ENCODE peak calls at places on chromosomes 16 and 17, in nine cellular contexts. One of them, this sample, is unnamed.
A peak's percentile ranks its signal among the peaks of the same experiment; 100 is the strongest.

GRCh38 chr17:47305302-47305923 is 18.3 kb upstream of the EFCAB13 start:
- DNase-seq in AG10803: peak; percentile 98
- DNase-seq in glutamatergic neuron: no peak
- DNase-seq in D721Med: no peak
- DNase-seq in mucosa of gallbladder: no peak
- DNase-seq in DMS153: no peak
- DNase-seq in germinal center: no peak
- DNase-seq in fibroblast of villous mesenchyme: peak; percentile 86
- DNase-seq in M059J: peak; percentile 97
- DNase-seq in this sample: no peak

GRCh38 chr17:78966906-78967600 is 12.7 kb downstream of the LGALS3BP start:
- DNase-seq in D721Med: no peak
- DNase-seq in M059J: no peak
- DNase-seq in AG10803: no peak
- DNase-seq in germinal center: no peak
- DNase-seq in glutamatergic neuron: no peak
- DNase-seq in fibroblast of villous mesenchyme: no peak
- DNase-seq in DMS153: no peak
- DNase-seq in mucosa of gallbladder: no peak
- DNase-seq in this sample: no peak

GRCh38 chr16:87350031-87350430 is 32.8 kb upstream of the C16orf95 start:
- DNase-seq in fibroblast of villous mesenchyme: no peak
- DNase-seq in germinal center: no peak
- DNase-seq in D721Med: no peak
- DNase-seq in AG10803: no peak
- DNase-seq in DMS153: no peak
- DNase-seq in M059J: no peak
- DNase-seq in mucosa of gallbladder: no peak
- DNase-seq in glutamatergic neuron: no peak
- DNase-seq in this sample: no peak

GRCh38 chr16:31273676-31274075 is 13.9 kb downstream of the ITGAM start:
- DNase-seq in germinal center: no peak
- DNase-seq in glutamatergic neuron: no peak
- DNase-seq in M059J: no peak
- DNase-seq in fibroblast of villous mesenchyme: no peak
- DNase-seq in DMS153: no peak
- DNase-seq in D721Med: no peak
- DNase-seq in mucosa of gallbladder: no peak
- DNase-seq in AG10803: peak; percentile 46
- DNase-seq in this sample: no peak

GRCh38 chr17:74094651-74095050 is 108.8 kb upstream of the RPL38 start:
- DNase-seq in D721Med: no peak
- DNase-seq in DMS153: no peak
- DNase-seq in M059J: no peak
- DNase-seq in glutamatergic neuron: no peak
- DNase-seq in mucosa of gallbladder: no peak
- DNase-seq in AG10803: no peak
- DNase-seq in fibroblast of villous mesenchyme: no peak
- DNase-seq in germinal center: no peak
- DNase-seq in this sample: no peak

GRCh38 chr17:33142703-33143299 is 150.3 kb downstream of the ASIC2 start:
- DNase-seq in mucosa of gallbladder: peak; percentile 29
- DNase-seq in fibroblast of villous mesenchyme: peak; percentile 31
- DNase-seq in germinal center: no peak
- DNase-seq in M059J: peak; percentile 21
- DNase-seq in glutamatergic neuron: no peak
- DNase-seq in D721Med: no peak
- DNase-seq in DMS153: no peak
- DNase-seq in AG10803: peak; percentile 6
- DNase-seq in this sample: no peak

GRCh38 chr17:74186498-74186897 is 17.0 kb upstream of the RPL38 start:
- DNase-seq in mucosa of gallbladder: no peak
- DNase-seq in AG10803: no peak
- DNase-seq in glutamatergic neuron: no peak
- DNase-seq in fibroblast of villous mesenchyme: no peak
- DNase-seq in D721Med: no peak
- DNase-seq in DMS153: no peak
- DNase-seq in M059J: no peak
- DNase-seq in germinal center: no peak
- DNase-seq in this sample: no peak

GRCh38 chr16:87608400-87608985 is 6.2 kb downstream of the JPH3 start:
- DNase-seq in fibroblast of villous mesenchyme: peak; percentile 60
- DNase-seq in AG10803: peak; percentile 45
- DNase-seq in glutamatergic neuron: no peak
- DNase-seq in mucosa of gallbladder: peak; percentile 57
- DNase-seq in D721Med: no peak
- DNase-seq in M059J: peak; percentile 62
- DNase-seq in germinal center: no peak
- DNase-seq in DMS153: no peak
- DNase-seq in this sample: no peak

GRCh38 chr16:13377143-13377542 is 475.7 kb downstream of the SHISA9 start:
- DNase-seq in glutamatergic neuron: no peak
- DNase-seq in AG10803: no peak
- DNase-seq in DMS153: no peak
- DNase-seq in mucosa of gallbladder: no peak
- DNase-seq in germinal center: no peak
- DNase-seq in fibroblast of villous mesenchyme: no peak
- DNase-seq in D721Med: no peak
- DNase-seq in M059J: no peak
- DNase-seq in this sample: no peak

GRCh38 chr16:66474750-66475199 is 47.7 kb downstream of the BEAN1 start:
- DNase-seq in mucosa of gallbladder: no peak
- DNase-seq in M059J: peak; percentile 39
- DNase-seq in DMS153: peak; percentile 94
- DNase-seq in fibroblast of villous mesenchyme: no peak
- DNase-seq in D721Med: no peak
- DNase-seq in glutamatergic neuron: no peak
- DNase-seq in AG10803: no peak
- DNase-seq in germinal center: peak; percentile 49
- DNase-seq in this sample: no peak

GRCh38 chr17:4003501-4004421 is 39.5 kb upstream of the ATP2A3 start:
- DNase-seq in glutamatergic neuron: no peak
- DNase-seq in M059J: peak; percentile 12
- DNase-seq in germinal center: no peak
- DNase-seq in DMS153: no peak
- DNase-seq in D721Med: no peak
- DNase-seq in AG10803: no peak
- DNase-seq in fibroblast of villous mesenchyme: no peak
- DNase-seq in mucosa of gallbladder: peak; percentile 86
- DNase-seq in this sample: no peak

GRCh38 chr16:55643161-55643970 is 12.4 kb upstream of the SLC6A2 start:
- DNase-seq in M059J: peak; percentile 25
- DNase-seq in DMS153: no peak
- DNase-seq in fibroblast of villous mesenchyme: peak; percentile 33
- DNase-seq in germinal center: no peak
- DNase-seq in AG10803: no peak
- DNase-seq in D721Med: no peak
- DNase-seq in glutamatergic neuron: no peak
- DNase-seq in mucosa of gallbladder: no peak
- DNase-seq in this sample: no peak

GRCh38 chr17:61218438-61218837 is 181.2 kb upstream of the TBX2 start:
- DNase-seq in germinal center: no peak
- DNase-seq in M059J: peak; percentile 67
- DNase-seq in AG10803: peak; percentile 69
- DNase-seq in mucosa of gallbladder: no peak
- DNase-seq in glutamatergic neuron: no peak
- DNase-seq in DMS153: no peak
- DNase-seq in D721Med: no peak
- DNase-seq in fibroblast of villous mesenchyme: peak; percentile 87
- DNase-seq in this sample: no peak

GRCh38 chr17:2253768-2254406 is 49.7 kb downstream of the SMG6 start:
- DNase-seq in DMS153: no peak
- DNase-seq in AG10803: no peak
- DNase-seq in glutamatergic neuron: no peak
- DNase-seq in fibroblast of villous mesenchyme: no peak
- DNase-seq in germinal center: no peak
- DNase-seq in D721Med: no peak
- DNase-seq in M059J: no peak
- DNase-seq in mucosa of gallbladder: no peak
- DNase-seq in this sample: no peak

GRCh38 chr17:36849871-36850348 is 87.4 kb upstream of the LHX1 start:
- DNase-seq in germinal center: no peak
- DNase-seq in DMS153: no peak
- DNase-seq in glutamatergic neuron: no peak
- DNase-seq in M059J: peak; percentile 92
- DNase-seq in D721Med: no peak
- DNase-seq in mucosa of gallbladder: no peak
- DNase-seq in fibroblast of villous mesenchyme: peak; percentile 66
- DNase-seq in AG10803: peak; percentile 52
- DNase-seq in this sample: no peak

GRCh38 chr17:51435641-51436091 is 175.3 kb downstream of the UTP18 start:
- DNase-seq in D721Med: no peak
- DNase-seq in AG10803: peak; percentile 3
- DNase-seq in DMS153: peak; percentile 80
- DNase-seq in fibroblast of villous mesenchyme: no peak
- DNase-seq in mucosa of gallbladder: peak; percentile 86
- DNase-seq in M059J: peak; percentile 28
- DNase-seq in germinal center: peak; percentile 37
- DNase-seq in glutamatergic neuron: peak; percentile 82
- DNase-seq in this sample: peak; percentile 86

GRCh38 chr16:52090080-52090479 is 456.9 kb downstream of the TOX3 start:
- DNase-seq in M059J: peak; percentile 73
- DNase-seq in AG10803: peak; percentile 39
- DNase-seq in glutamatergic neuron: no peak
- DNase-seq in D721Med: no peak
- DNase-seq in mucosa of gallbladder: no peak
- DNase-seq in germinal center: no peak
- DNase-seq in fibroblast of villous mesenchyme: no peak
- DNase-seq in DMS153: no peak
- DNase-seq in this sample: no peak

GRCh38 chr16:25118851-25119584 is 7.5 kb downstream of the LCMT1 start:
- DNase-seq in germinal center: no peak
- DNase-seq in glutamatergic neuron: no peak
- DNase-seq in DMS153: no peak
- DNase-seq in mucosa of gallbladder: no peak
- DNase-seq in M059J: no peak
- DNase-seq in D721Med: no peak
- DNase-seq in fibroblast of villous mesenchyme: no peak
- DNase-seq in AG10803: no peak
- DNase-seq in this sample: no peak

GRCh38 chr17:68600123-68600880 is 865 bp downstream of the FAM20A start:
- DNase-seq in germinal center: peak; percentile 14
- DNase-seq in mucosa of gallbladder: no peak
- DNase-seq in AG10803: no peak
- DNase-seq in glutamatergic neuron: peak; percentile 62
- DNase-seq in M059J: no peak
- DNase-seq in fibroblast of villous mesenchyme: no peak
- DNase-seq in DMS153: no peak
- DNase-seq in D721Med: no peak
- DNase-seq in this sample: peak; percentile 72

GRCh38 chr17:27466748-27467375 is 10.6 kb downstream of the KSR1 start:
- DNase-seq in DMS153: no peak
- DNase-seq in glutamatergic neuron: no peak
- DNase-seq in fibroblast of villous mesenchyme: no peak
- DNase-seq in M059J: no peak
- DNase-seq in AG10803: no peak
- DNase-seq in D721Med: no peak
- DNase-seq in germinal center: no peak
- DNase-seq in mucosa of gallbladder: no peak
- DNase-seq in this sample: no peak

GRCh38 chr17:8337802-8338744 is 1.6 kb upstream of the ODF4 start:
- DNase-seq in mucosa of gallbladder: no peak
- DNase-seq in M059J: no peak
- DNase-seq in AG10803: no peak
- DNase-seq in germinal center: no peak
- DNase-seq in DMS153: no peak
- DNase-seq in glutamatergic neuron: no peak
- DNase-seq in fibroblast of villous mesenchyme: peak; percentile 30
- DNase-seq in D721Med: no peak
- DNase-seq in this sample: no peak